ENCODE peak calls at places on chromosomes 13 and 19, in five cellular contexts. One of them, this sample, is unnamed. For H3K79me2 and H4K20me1, the result is how much of the 10 kb centered on the place peaks cover.

GRCh38 chr19:35194022-35194984 is 34.2 kb downstream of the FAM187B start:
- DNase-seq in PC-9: no peak
- DNase-seq in neural progenitor cell: no peak
- DNase-seq in HCT116: no peak
- DNase-seq in endothelial cell of umbilical vein: no peak
- DNase-seq in this sample: no peak

GRCh38 chr19:55437410-55437809 is 5.7 kb downstream of the SHISA7 start:
- DNase-seq in PC-9: peak
- DNase-seq in neural progenitor cell: peak
- DNase-seq in HCT116: peak
- DNase-seq in endothelial cell of umbilical vein: peak
- DNase-seq in this sample: peak

GRCh38 chr19:58555920-58556632 is 1.2 kb upstream of the CHMP2A start:
- DNase-seq in PC-9: no peak
- DNase-seq in neural progenitor cell: no peak
- DNase-seq in HCT116: no peak
- DNase-seq in endothelial cell of umbilical vein: no peak
- DNase-seq in this sample: no peak

GRCh38 chr19:4015705-4016402 is 8.3 kb downstream of the PIAS4 start:
- DNase-seq in PC-9: no peak
- DNase-seq in neural progenitor cell: no peak
- DNase-seq in HCT116: no peak
- DNase-seq in endothelial cell of umbilical vein: no peak
- DNase-seq in this sample: no peak

GRCh38 chr19:51460164-51460992 is 2.1 kb upstream of the SIGLEC8 start:
- DNase-seq in PC-9: no peak
- DNase-seq in neural progenitor cell: peak
- DNase-seq in HCT116: no peak
- DNase-seq in endothelial cell of umbilical vein: peak
- DNase-seq in this sample: peak

GRCh38 chr19:8194528-8195275 is 14.5 kb upstream of the CERS4 start:
- DNase-seq in PC-9: no peak
- DNase-seq in neural progenitor cell: no peak
- DNase-seq in HCT116: no peak
- DNase-seq in endothelial cell of umbilical vein: no peak
- DNase-seq in this sample: peak

GRCh38 chr19:40519352-40520322 is 52.8 kb downstream of the SPTBN4 start:
- DNase-seq in PC-9: no peak
- DNase-seq in neural progenitor cell: peak
- DNase-seq in HCT116: no peak
- DNase-seq in endothelial cell of umbilical vein: no peak
- DNase-seq in this sample: no peak

GRCh38 chr19:9323557-9323918 is 441 bp upstream of the ZNF559 start:
- DNase-seq in PC-9: peak
- DNase-seq in neural progenitor cell: no peak
- DNase-seq in HCT116: peak
- DNase-seq in endothelial cell of umbilical vein: peak
- DNase-seq in this sample: peak

GRCh38 chr19:8261881-8262280 is 46.3 kb downstream of the CD320 start:
- DNase-seq in PC-9: peak
- DNase-seq in neural progenitor cell: no peak
- DNase-seq in HCT116: no peak
- DNase-seq in endothelial cell of umbilical vein: no peak
- DNase-seq in this sample: no peak

GRCh38 chr19:35090160-35090794 is 25.3 kb upstream of the FXYD3 start:
- DNase-seq in PC-9: no peak
- DNase-seq in neural progenitor cell: peak
- DNase-seq in HCT116: peak
- DNase-seq in endothelial cell of umbilical vein: peak
- DNase-seq in this sample: peak

GRCh38 chr13:57787058-57787791 is 155.7 kb downstream of the PCDH17 start:
- DNase-seq in PC-9: no peak
- DNase-seq in neural progenitor cell: peak
- DNase-seq in HCT116: no peak
- DNase-seq in endothelial cell of umbilical vein: no peak
- DNase-seq in this sample: no peak

GRCh38 chr19:50705422-50706019 is 14.1 kb downstream of the SHANK1 start:
- DNase-seq in PC-9: peak
- DNase-seq in neural progenitor cell: peak
- DNase-seq in HCT116: peak
- DNase-seq in endothelial cell of umbilical vein: peak
- DNase-seq in this sample: peak

GRCh38 chr13:36766295-36766694 is 52.7 kb upstream of the RFXAP start:
- DNase-seq in PC-9: peak
- DNase-seq in neural progenitor cell: no peak
- DNase-seq in HCT116: peak
- DNase-seq in endothelial cell of umbilical vein: no peak
- DNase-seq in this sample: no peak

GRCh38 chr13:69292789-69293425 is 814.7 kb upstream of the ATXN8OS start:
- DNase-seq in PC-9: no peak
- DNase-seq in neural progenitor cell: no peak
- DNase-seq in HCT116: no peak
- DNase-seq in endothelial cell of umbilical vein: no peak
- DNase-seq in this sample: no peak

GRCh38 chr19:35292986-35293732 is 1.2 kb downstream of the MAG start:
- DNase-seq in PC-9: no peak
- DNase-seq in neural progenitor cell: no peak
- DNase-seq in HCT116: no peak
- DNase-seq in endothelial cell of umbilical vein: no peak
- DNase-seq in this sample: no peak

GRCh38 chr13:75748874-75749273 is 112.7 kb downstream of the LMO7 start:
- DNase-seq in PC-9: no peak
- DNase-seq in neural progenitor cell: no peak
- DNase-seq in HCT116: no peak
- DNase-seq in endothelial cell of umbilical vein: no peak
- DNase-seq in this sample: no peak

GRCh38 chr19:10295305-10295846 is 5.6 kb downstream of the ICAM5 start:
- DNase-seq in PC-9: no peak
- DNase-seq in neural progenitor cell: peak
- DNase-seq in HCT116: no peak
- DNase-seq in endothelial cell of umbilical vein: peak
- DNase-seq in this sample: peak

GRCh38 chr13:24675806-24676570 is 4.2 kb upstream of the ATP12A start:
- DNase-seq in PC-9: no peak
- DNase-seq in neural progenitor cell: no peak
- DNase-seq in HCT116: no peak
- DNase-seq in endothelial cell of umbilical vein: no peak
- DNase-seq in this sample: no peak

GRCh38 chr19:17286263-17286662 is 4.6 kb downstream of the ANKLE1 start:
- DNase-seq in PC-9: peak
- DNase-seq in neural progenitor cell: no peak
- DNase-seq in HCT116: no peak
- DNase-seq in endothelial cell of umbilical vein: no peak
- DNase-seq in this sample: no peak

GRCh38 chr19:45887311-45887710 is 1.4 kb upstream of the IRF2BP1 start:
- DNase-seq in PC-9: no peak
- DNase-seq in neural progenitor cell: no peak
- DNase-seq in HCT116: no peak
- DNase-seq in endothelial cell of umbilical vein: no peak
- DNase-seq in this sample: no peak

GRCh38 chr13:50412046-50412617 is 396.9 kb downstream of the KCNRG start:
- DNase-seq in PC-9: no peak
- DNase-seq in neural progenitor cell: no peak
- DNase-seq in HCT116: no peak
- DNase-seq in endothelial cell of umbilical vein: no peak
- DNase-seq in this sample: no peak

GRCh38 chr13:75740008-75740407 is 103.9 kb downstream of the LMO7 start:
- DNase-seq in PC-9: no peak
- DNase-seq in neural progenitor cell: no peak
- DNase-seq in HCT116: no peak
- DNase-seq in endothelial cell of umbilical vein: no peak
- DNase-seq in this sample: no peak

GRCh38 chr13:113637262-113638160 is 20.5 kb downstream of the ATP4B start:
- DNase-seq in PC-9: no peak
- DNase-seq in neural progenitor cell: no peak
- DNase-seq in HCT116: no peak
- DNase-seq in endothelial cell of umbilical vein: no peak
- DNase-seq in this sample: no peak

GRCh38 chr13:97275265-97275664 is 53.1 kb downstream of the MBNL2 start:
- DNase-seq in PC-9: peak
- DNase-seq in neural progenitor cell: no peak
- DNase-seq in HCT116: no peak
- DNase-seq in endothelial cell of umbilical vein: peak
- DNase-seq in this sample: no peak

GRCh38 chr13:108961542-108962125 is 332.2 kb downstream of the MYO16 start:
- DNase-seq in PC-9: peak
- DNase-seq in neural progenitor cell: peak
- DNase-seq in HCT116: peak
- DNase-seq in endothelial cell of umbilical vein: peak
- DNase-seq in this sample: peak

DNA sequence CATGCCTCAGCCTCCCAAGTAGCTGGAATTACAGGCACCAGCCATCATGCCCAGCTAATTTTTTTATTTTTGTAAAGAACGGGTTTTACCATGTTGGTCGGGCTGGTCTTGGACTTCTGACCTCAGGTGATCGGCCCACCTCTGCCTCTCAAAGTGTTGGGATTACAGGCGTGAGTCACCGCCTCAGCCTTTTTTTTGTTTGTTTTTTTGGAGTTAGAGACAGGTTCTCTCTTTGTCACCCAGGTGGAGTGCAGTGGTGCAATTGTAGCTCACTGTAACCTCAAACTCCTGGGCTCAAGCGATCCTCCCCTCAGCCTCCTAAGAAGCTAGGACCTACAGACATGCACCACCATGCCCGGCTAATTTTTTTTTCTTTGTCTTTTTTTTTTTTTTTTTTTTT is 15.6 kb upstream of the NOTCH3 start:
- DNase-seq in PC-9: peak
- DNase-seq in neural progenitor cell: no peak
- DNase-seq in HCT116: no peak
- DNase-seq in endothelial cell of umbilical vein: no peak
- DNase-seq in this sample: no peak
- H3K27ac ChIP-seq in PC-9: peak
- H3K27ac ChIP-seq in neural progenitor cell: no peak
- H3K27ac ChIP-seq in HCT116: no peak
- H3K27ac ChIP-seq in endothelial cell of umbilical vein: no peak
- H3K27ac ChIP-seq in this sample: no peak

GRCh38 chr19:39342647-39343305 is 555 bp downstream of the SAMD4B start:
- DNase-seq in PC-9: no peak
- DNase-seq in neural progenitor cell: peak
- DNase-seq in HCT116: no peak
- DNase-seq in endothelial cell of umbilical vein: no peak
- DNase-seq in this sample: no peak

GRCh38 chr19:39341122-39341719 is 1.0 kb upstream of the SAMD4B start:
- DNase-seq in PC-9: no peak
- DNase-seq in neural progenitor cell: peak
- DNase-seq in HCT116: no peak
- DNase-seq in endothelial cell of umbilical vein: no peak
- DNase-seq in this sample: no peak

GRCh38 chr19:39341720-39342604 is at the start of gene SAMD4B:
- DNase-seq in PC-9: peak
- DNase-seq in neural progenitor cell: peak
- DNase-seq in HCT116: peak
- DNase-seq in endothelial cell of umbilical vein: peak
- DNase-seq in this sample: peak

GRCh38 chr19:39336483-39336882 is 640 bp upstream of the GMFG start:
- DNase-seq in PC-9: no peak
- DNase-seq in neural progenitor cell: no peak
- DNase-seq in HCT116: no peak
- DNase-seq in endothelial cell of umbilical vein: no peak
- DNase-seq in this sample: no peak

GRCh38 chr19:39339636-39340035 is 2.6 kb upstream of the SAMD4B start:
- DNase-seq in PC-9: no peak
- DNase-seq in neural progenitor cell: no peak
- DNase-seq in HCT116: no peak
- DNase-seq in endothelial cell of umbilical vein: no peak
- DNase-seq in this sample: no peak
- H3K79me2 ChIP-seq in PC-9: under half
- H3K79me2 ChIP-seq in neural progenitor cell: under half
- H3K79me2 ChIP-seq in HCT116: under half
- H3K79me2 ChIP-seq in endothelial cell of umbilical vein: under half
- H3K79me2 ChIP-seq in this sample: under half

GRCh38 chr19:1839658-1840540 is 8.4 kb downstream of the REXO1 start:
- DNase-seq in PC-9: no peak
- DNase-seq in neural progenitor cell: no peak
- DNase-seq in HCT116: no peak
- DNase-seq in endothelial cell of umbilical vein: no peak
- DNase-seq in this sample: no peak
- H4K20me1 ChIP-seq in PC-9: half or more
- H4K20me1 ChIP-seq in neural progenitor cell: half or more
- H4K20me1 ChIP-seq in HCT116: under half
- H4K20me1 ChIP-seq in endothelial cell of umbilical vein: under half
- H4K20me1 ChIP-seq in this sample: half or more

DNA sequence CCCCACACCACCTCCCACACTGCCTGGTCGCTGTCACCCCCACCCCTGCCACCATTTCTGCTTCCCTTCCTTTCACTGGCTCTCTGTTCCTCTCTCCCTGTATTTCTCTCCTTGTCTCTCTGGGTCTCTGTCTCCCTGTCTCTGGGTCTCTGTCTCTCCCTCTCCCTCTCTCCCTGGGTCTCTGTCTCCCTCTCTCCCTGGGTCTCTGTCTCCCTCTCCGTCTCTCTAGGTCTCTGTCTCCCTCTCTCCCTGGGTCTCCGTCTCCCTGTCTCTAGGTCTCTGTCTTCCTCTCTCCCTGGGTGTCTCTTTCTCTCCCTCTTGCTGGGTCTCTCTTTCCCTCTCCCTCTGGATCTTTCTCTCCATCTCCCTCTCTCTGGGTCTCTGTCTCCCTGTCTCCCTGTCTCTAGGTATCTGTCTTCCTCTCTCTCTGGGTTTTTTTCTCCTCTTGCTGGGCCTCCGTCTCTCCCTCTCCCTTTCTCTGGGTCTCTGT is 21.6 kb downstream of the KLHL26 start:
- DNase-seq in PC-9: peak
- DNase-seq in neural progenitor cell: no peak
- DNase-seq in HCT116: no peak
- DNase-seq in endothelial cell of umbilical vein: no peak
- DNase-seq in this sample: no peak
- H3K27ac ChIP-seq in PC-9: no peak
- H3K27ac ChIP-seq in neural progenitor cell: no peak
- H3K27ac ChIP-seq in HCT116: no peak
- H3K27ac ChIP-seq in endothelial cell of umbilical vein: no peak
- H3K27ac ChIP-seq in this sample: no peak

GRCh38 chr13:27789153-27789494 is 3.2 kb upstream of the GSX1 start:
- DNase-seq in PC-9: no peak
- DNase-seq in neural progenitor cell: no peak
- DNase-seq in HCT116: no peak
- DNase-seq in endothelial cell of umbilical vein: no peak
- DNase-seq in this sample: no peak
- H3K79me2 ChIP-seq in PC-9: under half
- H3K79me2 ChIP-seq in neural progenitor cell: under half
- H3K79me2 ChIP-seq in HCT116: under half
- H3K79me2 ChIP-seq in endothelial cell of umbilical vein: under half
- H3K79me2 ChIP-seq in this sample: under half

GRCh38 chr19:5092444-5092843 is 123.5 kb downstream of the KDM4B start:
- DNase-seq in PC-9: no peak
- DNase-seq in neural progenitor cell: no peak
- DNase-seq in HCT116: no peak
- DNase-seq in endothelial cell of umbilical vein: no peak
- DNase-seq in this sample: no peak
- H4K20me1 ChIP-seq in PC-9: under half
- H4K20me1 ChIP-seq in neural progenitor cell: under half
- H4K20me1 ChIP-seq in HCT116: under half
- H4K20me1 ChIP-seq in endothelial cell of umbilical vein: under half
- H4K20me1 ChIP-seq in this sample: under half

DNA sequence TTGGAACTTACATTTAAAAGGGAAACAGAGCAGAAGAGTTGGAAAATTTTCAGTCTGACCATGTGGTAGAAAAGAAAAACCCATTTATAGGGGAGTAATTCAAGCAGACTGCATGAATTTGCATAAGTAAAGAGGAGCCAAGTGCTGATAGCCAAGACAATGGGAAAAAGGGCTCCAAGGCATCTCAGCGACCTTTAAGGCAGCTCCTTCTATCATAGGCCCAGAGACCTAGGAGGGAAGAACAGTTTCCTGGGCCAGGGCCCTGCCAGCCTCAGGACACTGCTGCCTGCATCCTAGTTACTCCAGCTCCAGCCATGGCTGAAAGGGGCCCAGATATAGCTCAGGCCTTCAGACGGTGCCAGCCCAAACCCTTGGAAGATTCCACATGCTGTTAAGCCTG is 7.5 kb downstream of the DNAJC3 start:
- DNase-seq in PC-9: no peak
- DNase-seq in neural progenitor cell: no peak
- DNase-seq in HCT116: no peak
- DNase-seq in endothelial cell of umbilical vein: no peak
- DNase-seq in this sample: no peak
- H3K27ac ChIP-seq in PC-9: no peak
- H3K27ac ChIP-seq in neural progenitor cell: no peak
- H3K27ac ChIP-seq in HCT116: no peak
- H3K27ac ChIP-seq in endothelial cell of umbilical vein: no peak
- H3K27ac ChIP-seq in this sample: no peak

This sample was measured in Karpas-422.